ENCODE peak calls at places on chromosome 6, in nine cellular contexts. One of them, this sample, is unnamed.

GRCh38 chr6:98539669-98540207 is 294.6 kb upstream of the POU3F2 start:
- DNase-seq in activated CD4-positive, alpha-beta T cell treated with anti-CD3 and anti-CD28 coated beads, Interleukin-2, amount 10 ng/mL, durations not matched to agents 7 days and 5 days: no peak
- DNase-seq in cerebellum: no peak
- DNase-seq in SW480: peak; percentile 28
- DNase-seq in T-helper 17 cell: no peak
- DNase-seq in HS-5: no peak
- DNase-seq in NCI-H1436: no peak
- DNase-seq in smooth muscle cell of the brain vasculature: no peak
- DNase-seq in activated T-cell treated with anti-CD3 and anti-CD28 coated beads, Interleukin-2, amount 50 U/mL, for 4 hours: no peak
- DNase-seq in this sample: no peak

GRCh38 chr6:52645976-52646375 is 24.9 kb upstream of the TMEM14A start:
- DNase-seq in activated CD4-positive, alpha-beta T cell treated with anti-CD3 and anti-CD28 coated beads, Interleukin-2, amount 10 ng/mL, durations not matched to agents 7 days and 5 days: no peak
- DNase-seq in cerebellum: no peak
- DNase-seq in SW480: no peak
- DNase-seq in T-helper 17 cell: no peak
- DNase-seq in HS-5: no peak
- DNase-seq in NCI-H1436: no peak
- DNase-seq in smooth muscle cell of the brain vasculature: no peak
- DNase-seq in activated T-cell treated with anti-CD3 and anti-CD28 coated beads, Interleukin-2, amount 50 U/mL, for 4 hours: no peak
- DNase-seq in this sample: no peak

GRCh38 chr6:165676435-165677068 is 13.5 kb upstream of the PDE10A start:
- DNase-seq in activated CD4-positive, alpha-beta T cell treated with anti-CD3 and anti-CD28 coated beads, Interleukin-2, amount 10 ng/mL, durations not matched to agents 7 days and 5 days: no peak
- DNase-seq in cerebellum: no peak
- DNase-seq in SW480: no peak
- DNase-seq in T-helper 17 cell: no peak
- DNase-seq in HS-5: no peak
- DNase-seq in NCI-H1436: no peak
- DNase-seq in smooth muscle cell of the brain vasculature: no peak
- DNase-seq in activated T-cell treated with anti-CD3 and anti-CD28 coated beads, Interleukin-2, amount 50 U/mL, for 4 hours: no peak
- DNase-seq in this sample: no peak

GRCh38 chr6:158026901-158027589 is 45.4 kb downstream of the SYNJ2 start:
- DNase-seq in activated CD4-positive, alpha-beta T cell treated with anti-CD3 and anti-CD28 coated beads, Interleukin-2, amount 10 ng/mL, durations not matched to agents 7 days and 5 days: no peak
- DNase-seq in cerebellum: no peak
- DNase-seq in SW480: no peak
- DNase-seq in T-helper 17 cell: no peak
- DNase-seq in HS-5: no peak
- DNase-seq in NCI-H1436: no peak
- DNase-seq in smooth muscle cell of the brain vasculature: no peak
- DNase-seq in activated T-cell treated with anti-CD3 and anti-CD28 coated beads, Interleukin-2, amount 50 U/mL, for 4 hours: no peak
- DNase-seq in this sample: no peak

GRCh38 chr6:30841644-30842504 is 42.4 kb upstream of the DDR1 start:
- DNase-seq in activated CD4-positive, alpha-beta T cell treated with anti-CD3 and anti-CD28 coated beads, Interleukin-2, amount 10 ng/mL, durations not matched to agents 7 days and 5 days: no peak
- DNase-seq in cerebellum: no peak
- DNase-seq in SW480: peak; percentile 57
- DNase-seq in T-helper 17 cell: no peak
- DNase-seq in HS-5: no peak
- DNase-seq in NCI-H1436: no peak
- DNase-seq in smooth muscle cell of the brain vasculature: no peak
- DNase-seq in activated T-cell treated with anti-CD3 and anti-CD28 coated beads, Interleukin-2, amount 50 U/mL, for 4 hours: no peak
- DNase-seq in this sample: no peak

GRCh38 chr6:35449287-35449881 is 2.8 kb upstream of the FANCE start:
- DNase-seq in activated CD4-positive, alpha-beta T cell treated with anti-CD3 and anti-CD28 coated beads, Interleukin-2, amount 10 ng/mL, durations not matched to agents 7 days and 5 days: peak; percentile 56
- DNase-seq in cerebellum: peak; percentile 91
- DNase-seq in SW480: peak; percentile 78
- DNase-seq in T-helper 17 cell: peak; percentile 15
- DNase-seq in HS-5: no peak
- DNase-seq in NCI-H1436: peak; percentile 65
- DNase-seq in smooth muscle cell of the brain vasculature: no peak
- DNase-seq in activated T-cell treated with anti-CD3 and anti-CD28 coated beads, Interleukin-2, amount 50 U/mL, for 4 hours: peak; percentile 11
- DNase-seq in this sample: peak; percentile 59

GRCh38 chr6:4447646-4448315 is 312.4 kb upstream of the ECI2 start:
- DNase-seq in activated CD4-positive, alpha-beta T cell treated with anti-CD3 and anti-CD28 coated beads, Interleukin-2, amount 10 ng/mL, durations not matched to agents 7 days and 5 days: no peak
- DNase-seq in cerebellum: no peak
- DNase-seq in SW480: no peak
- DNase-seq in T-helper 17 cell: no peak
- DNase-seq in HS-5: no peak
- DNase-seq in NCI-H1436: no peak
- DNase-seq in smooth muscle cell of the brain vasculature: no peak
- DNase-seq in activated T-cell treated with anti-CD3 and anti-CD28 coated beads, Interleukin-2, amount 50 U/mL, for 4 hours: no peak
- DNase-seq in this sample: no peak

GRCh38 chr6:126607281-126607680 is 267.4 kb downstream of the CENPW start:
- DNase-seq in activated CD4-positive, alpha-beta T cell treated with anti-CD3 and anti-CD28 coated beads, Interleukin-2, amount 10 ng/mL, durations not matched to agents 7 days and 5 days: no peak
- DNase-seq in cerebellum: no peak
- DNase-seq in SW480: no peak
- DNase-seq in T-helper 17 cell: no peak
- DNase-seq in HS-5: no peak
- DNase-seq in NCI-H1436: no peak
- DNase-seq in smooth muscle cell of the brain vasculature: no peak
- DNase-seq in activated T-cell treated with anti-CD3 and anti-CD28 coated beads, Interleukin-2, amount 50 U/mL, for 4 hours: no peak
- DNase-seq in this sample: no peak

GRCh38 chr6:30067460-30068139 is 602 bp downstream of the PPP1R11 start:
- DNase-seq in activated CD4-positive, alpha-beta T cell treated with anti-CD3 and anti-CD28 coated beads, Interleukin-2, amount 10 ng/mL, durations not matched to agents 7 days and 5 days: no peak
- DNase-seq in cerebellum: no peak
- DNase-seq in SW480: no peak
- DNase-seq in T-helper 17 cell: no peak
- DNase-seq in HS-5: no peak
- DNase-seq in NCI-H1436: no peak
- DNase-seq in smooth muscle cell of the brain vasculature: no peak
- DNase-seq in activated T-cell treated with anti-CD3 and anti-CD28 coated beads, Interleukin-2, amount 50 U/mL, for 4 hours: no peak
- DNase-seq in this sample: no peak

GRCh38 chr6:27268803-27269202 is 21.3 kb downstream of the PRSS16 start:
- DNase-seq in activated CD4-positive, alpha-beta T cell treated with anti-CD3 and anti-CD28 coated beads, Interleukin-2, amount 10 ng/mL, durations not matched to agents 7 days and 5 days: no peak
- DNase-seq in cerebellum: no peak
- DNase-seq in SW480: no peak
- DNase-seq in T-helper 17 cell: no peak
- DNase-seq in HS-5: no peak
- DNase-seq in NCI-H1436: no peak
- DNase-seq in smooth muscle cell of the brain vasculature: no peak
- DNase-seq in activated T-cell treated with anti-CD3 and anti-CD28 coated beads, Interleukin-2, amount 50 U/mL, for 4 hours: no peak
- DNase-seq in this sample: no peak

GRCh38 chr6:30835576-30835975 is 48.7 kb upstream of the DDR1 start:
- DNase-seq in activated CD4-positive, alpha-beta T cell treated with anti-CD3 and anti-CD28 coated beads, Interleukin-2, amount 10 ng/mL, durations not matched to agents 7 days and 5 days: no peak
- DNase-seq in cerebellum: no peak
- DNase-seq in SW480: no peak
- DNase-seq in T-helper 17 cell: no peak
- DNase-seq in HS-5: no peak
- DNase-seq in NCI-H1436: no peak
- DNase-seq in smooth muscle cell of the brain vasculature: no peak
- DNase-seq in activated T-cell treated with anti-CD3 and anti-CD28 coated beads, Interleukin-2, amount 50 U/mL, for 4 hours: no peak
- DNase-seq in this sample: no peak

GRCh38 chr6:161696828-161697227 is 423.0 kb upstream of the AGPAT4 start:
- DNase-seq in activated CD4-positive, alpha-beta T cell treated with anti-CD3 and anti-CD28 coated beads, Interleukin-2, amount 10 ng/mL, durations not matched to agents 7 days and 5 days: no peak
- DNase-seq in cerebellum: no peak
- DNase-seq in SW480: no peak
- DNase-seq in T-helper 17 cell: no peak
- DNase-seq in HS-5: no peak
- DNase-seq in NCI-H1436: no peak
- DNase-seq in smooth muscle cell of the brain vasculature: no peak
- DNase-seq in activated T-cell treated with anti-CD3 and anti-CD28 coated beads, Interleukin-2, amount 50 U/mL, for 4 hours: no peak
- DNase-seq in this sample: no peak

GRCh38 chr6:158040051-158040803 is 58.6 kb downstream of the SYNJ2 start:
- DNase-seq in activated CD4-positive, alpha-beta T cell treated with anti-CD3 and anti-CD28 coated beads, Interleukin-2, amount 10 ng/mL, durations not matched to agents 7 days and 5 days: no peak
- DNase-seq in cerebellum: no peak
- DNase-seq in SW480: peak; percentile 69
- DNase-seq in T-helper 17 cell: no peak
- DNase-seq in HS-5: peak; percentile 95
- DNase-seq in NCI-H1436: no peak
- DNase-seq in smooth muscle cell of the brain vasculature: no peak
- DNase-seq in activated T-cell treated with anti-CD3 and anti-CD28 coated beads, Interleukin-2, amount 50 U/mL, for 4 hours: peak; percentile 28
- DNase-seq in this sample: no peak

GRCh38 chr6:110618591-110619267 is 142.3 kb upstream of the SLC22A16 start:
- DNase-seq in activated CD4-positive, alpha-beta T cell treated with anti-CD3 and anti-CD28 coated beads, Interleukin-2, amount 10 ng/mL, durations not matched to agents 7 days and 5 days: no peak
- DNase-seq in cerebellum: no peak
- DNase-seq in SW480: no peak
- DNase-seq in T-helper 17 cell: no peak
- DNase-seq in HS-5: no peak
- DNase-seq in NCI-H1436: no peak
- DNase-seq in smooth muscle cell of the brain vasculature: no peak
- DNase-seq in activated T-cell treated with anti-CD3 and anti-CD28 coated beads, Interleukin-2, amount 50 U/mL, for 4 hours: no peak
- DNase-seq in this sample: no peak

GRCh38 chr6:118774596-118774995 is 119.4 kb upstream of the ASF1A start:
- DNase-seq in activated CD4-positive, alpha-beta T cell treated with anti-CD3 and anti-CD28 coated beads, Interleukin-2, amount 10 ng/mL, durations not matched to agents 7 days and 5 days: no peak
- DNase-seq in cerebellum: no peak
- DNase-seq in SW480: no peak
- DNase-seq in T-helper 17 cell: no peak
- DNase-seq in HS-5: no peak
- DNase-seq in NCI-H1436: no peak
- DNase-seq in smooth muscle cell of the brain vasculature: no peak
- DNase-seq in activated T-cell treated with anti-CD3 and anti-CD28 coated beads, Interleukin-2, amount 50 U/mL, for 4 hours: no peak
- DNase-seq in this sample: no peak

GRCh38 chr6:56814802-56815201 is 140.1 kb upstream of the BEND6 start:
- DNase-seq in activated CD4-positive, alpha-beta T cell treated with anti-CD3 and anti-CD28 coated beads, Interleukin-2, amount 10 ng/mL, durations not matched to agents 7 days and 5 days: no peak
- DNase-seq in cerebellum: no peak
- DNase-seq in SW480: no peak
- DNase-seq in T-helper 17 cell: no peak
- DNase-seq in HS-5: no peak
- DNase-seq in NCI-H1436: no peak
- DNase-seq in smooth muscle cell of the brain vasculature: no peak
- DNase-seq in activated T-cell treated with anti-CD3 and anti-CD28 coated beads, Interleukin-2, amount 50 U/mL, for 4 hours: no peak
- DNase-seq in this sample: no peak

GRCh38 chr6:157022022-157022740 is 245.0 kb downstream of the ARID1B start:
- DNase-seq in activated CD4-positive, alpha-beta T cell treated with anti-CD3 and anti-CD28 coated beads, Interleukin-2, amount 10 ng/mL, durations not matched to agents 7 days and 5 days: peak; percentile 78
- DNase-seq in cerebellum: peak; percentile 96
- DNase-seq in SW480: peak; percentile 67
- DNase-seq in T-helper 17 cell: peak; percentile 81
- DNase-seq in HS-5: peak; percentile 57
- DNase-seq in NCI-H1436: peak; percentile 82
- DNase-seq in smooth muscle cell of the brain vasculature: no peak
- DNase-seq in activated T-cell treated with anti-CD3 and anti-CD28 coated beads, Interleukin-2, amount 50 U/mL, for 4 hours: peak; percentile 83
- DNase-seq in this sample: no peak

GRCh38 chr6:45677381-45677992 is 299.8 kb upstream of the SUPT3H start:
- DNase-seq in activated CD4-positive, alpha-beta T cell treated with anti-CD3 and anti-CD28 coated beads, Interleukin-2, amount 10 ng/mL, durations not matched to agents 7 days and 5 days: peak; percentile 68
- DNase-seq in cerebellum: no peak
- DNase-seq in SW480: no peak
- DNase-seq in T-helper 17 cell: no peak
- DNase-seq in HS-5: no peak
- DNase-seq in NCI-H1436: no peak
- DNase-seq in smooth muscle cell of the brain vasculature: no peak
- DNase-seq in activated T-cell treated with anti-CD3 and anti-CD28 coated beads, Interleukin-2, amount 50 U/mL, for 4 hours: no peak
- DNase-seq in this sample: no peak

GRCh38 chr6:106223300-106223930 is 102.1 kb downstream of the ATG5 start:
- DNase-seq in activated CD4-positive, alpha-beta T cell treated with anti-CD3 and anti-CD28 coated beads, Interleukin-2, amount 10 ng/mL, durations not matched to agents 7 days and 5 days: peak; percentile 83
- DNase-seq in cerebellum: peak; percentile 44
- DNase-seq in SW480: peak; percentile 56
- DNase-seq in T-helper 17 cell: peak; percentile 38
- DNase-seq in HS-5: peak; percentile 37
- DNase-seq in NCI-H1436: peak; percentile 58
- DNase-seq in smooth muscle cell of the brain vasculature: peak; percentile 72
- DNase-seq in activated T-cell treated with anti-CD3 and anti-CD28 coated beads, Interleukin-2, amount 50 U/mL, for 4 hours: peak; percentile 71
- DNase-seq in this sample: peak; percentile 25

GRCh38 chr6:36028088-36028886 is 679 bp downstream of the MAPK14 start:
- DNase-seq in activated CD4-positive, alpha-beta T cell treated with anti-CD3 and anti-CD28 coated beads, Interleukin-2, amount 10 ng/mL, durations not matched to agents 7 days and 5 days: peak; percentile 52
- DNase-seq in cerebellum: peak; percentile 23
- DNase-seq in SW480: peak; percentile 36
- DNase-seq in T-helper 17 cell: peak; percentile 35
- DNase-seq in HS-5: peak; percentile 1
- DNase-seq in NCI-H1436: no peak
- DNase-seq in smooth muscle cell of the brain vasculature: no peak
- DNase-seq in activated T-cell treated with anti-CD3 and anti-CD28 coated beads, Interleukin-2, amount 50 U/mL, for 4 hours: peak; percentile 29
- DNase-seq in this sample: no peak

GRCh38 chr6:92110390-92110789 is 1309.0 kb downstream of the EPHA7 start:
- DNase-seq in activated CD4-positive, alpha-beta T cell treated with anti-CD3 and anti-CD28 coated beads, Interleukin-2, amount 10 ng/mL, durations not matched to agents 7 days and 5 days: no peak
- DNase-seq in cerebellum: no peak
- DNase-seq in SW480: peak; percentile 41
- DNase-seq in T-helper 17 cell: no peak
- DNase-seq in HS-5: no peak
- DNase-seq in NCI-H1436: peak; percentile 81
- DNase-seq in smooth muscle cell of the brain vasculature: no peak
- DNase-seq in activated T-cell treated with anti-CD3 and anti-CD28 coated beads, Interleukin-2, amount 50 U/mL, for 4 hours: no peak
- DNase-seq in this sample: peak; percentile 4

GRCh38 chr6:155185544-155185943 is 78.3 kb upstream of the CLDN20 start:
- DNase-seq in activated CD4-positive, alpha-beta T cell treated with anti-CD3 and anti-CD28 coated beads, Interleukin-2, amount 10 ng/mL, durations not matched to agents 7 days and 5 days: no peak
- DNase-seq in cerebellum: no peak
- DNase-seq in SW480: peak; percentile 53
- DNase-seq in T-helper 17 cell: no peak
- DNase-seq in HS-5: no peak
- DNase-seq in NCI-H1436: no peak
- DNase-seq in smooth muscle cell of the brain vasculature: no peak
- DNase-seq in activated T-cell treated with anti-CD3 and anti-CD28 coated beads, Interleukin-2, amount 50 U/mL, for 4 hours: no peak
- DNase-seq in this sample: no peak

GRCh38 chr6:79777713-79778579 is 146.8 kb downstream of the SH3BGRL2 start:
- DNase-seq in activated CD4-positive, alpha-beta T cell treated with anti-CD3 and anti-CD28 coated beads, Interleukin-2, amount 10 ng/mL, durations not matched to agents 7 days and 5 days: peak; percentile 83
- DNase-seq in cerebellum: peak; percentile 84
- DNase-seq in SW480: peak; percentile 42
- DNase-seq in T-helper 17 cell: peak; percentile 77
- DNase-seq in HS-5: peak; percentile 28
- DNase-seq in NCI-H1436: no peak
- DNase-seq in smooth muscle cell of the brain vasculature: peak; percentile 31
- DNase-seq in activated T-cell treated with anti-CD3 and anti-CD28 coated beads, Interleukin-2, amount 50 U/mL, for 4 hours: peak; percentile 89
- DNase-seq in this sample: no peak

GRCh38 chr6:133964052-133964451 is 11.0 kb downstream of the TBPL1 start:
- DNase-seq in activated CD4-positive, alpha-beta T cell treated with anti-CD3 and anti-CD28 coated beads, Interleukin-2, amount 10 ng/mL, durations not matched to agents 7 days and 5 days: no peak
- DNase-seq in cerebellum: no peak
- DNase-seq in SW480: no peak
- DNase-seq in T-helper 17 cell: no peak
- DNase-seq in HS-5: peak; percentile 88
- DNase-seq in NCI-H1436: no peak
- DNase-seq in smooth muscle cell of the brain vasculature: no peak
- DNase-seq in activated T-cell treated with anti-CD3 and anti-CD28 coated beads, Interleukin-2, amount 50 U/mL, for 4 hours: no peak
- DNase-seq in this sample: no peak

GRCh38 chr6:98841589-98842488 is 7.5 kb downstream of the POU3F2 start:
- DNase-seq in activated CD4-positive, alpha-beta T cell treated with anti-CD3 and anti-CD28 coated beads, Interleukin-2, amount 10 ng/mL, durations not matched to agents 7 days and 5 days: no peak
- DNase-seq in cerebellum: no peak
- DNase-seq in SW480: no peak
- DNase-seq in T-helper 17 cell: no peak
- DNase-seq in HS-5: no peak
- DNase-seq in NCI-H1436: no peak
- DNase-seq in smooth muscle cell of the brain vasculature: no peak
- DNase-seq in activated T-cell treated with anti-CD3 and anti-CD28 coated beads, Interleukin-2, amount 50 U/mL, for 4 hours: no peak
- DNase-seq in this sample: no peak

GRCh38 chr6:56036911-56037310 is 161.5 kb upstream of the BMP5 start:
- DNase-seq in activated CD4-positive, alpha-beta T cell treated with anti-CD3 and anti-CD28 coated beads, Interleukin-2, amount 10 ng/mL, durations not matched to agents 7 days and 5 days: no peak
- DNase-seq in cerebellum: no peak
- DNase-seq in SW480: no peak
- DNase-seq in T-helper 17 cell: no peak
- DNase-seq in HS-5: no peak
- DNase-seq in NCI-H1436: no peak
- DNase-seq in smooth muscle cell of the brain vasculature: no peak
- DNase-seq in activated T-cell treated with anti-CD3 and anti-CD28 coated beads, Interleukin-2, amount 50 U/mL, for 4 hours: no peak
- DNase-seq in this sample: no peak

GRCh38 chr6:90338409-90338808 is 41.8 kb upstream of the BACH2 start:
- DNase-seq in activated CD4-positive, alpha-beta T cell treated with anti-CD3 and anti-CD28 coated beads, Interleukin-2, amount 10 ng/mL, durations not matched to agents 7 days and 5 days: no peak
- DNase-seq in cerebellum: no peak
- DNase-seq in SW480: no peak
- DNase-seq in T-helper 17 cell: no peak
- DNase-seq in HS-5: peak; percentile 49
- DNase-seq in NCI-H1436: no peak
- DNase-seq in smooth muscle cell of the brain vasculature: no peak
- DNase-seq in activated T-cell treated with anti-CD3 and anti-CD28 coated beads, Interleukin-2, amount 50 U/mL, for 4 hours: no peak
- DNase-seq in this sample: no peak

GRCh38 chr6:48184644-48185043 is 73.6 kb upstream of the PTCHD4 start:
- DNase-seq in activated CD4-positive, alpha-beta T cell treated with anti-CD3 and anti-CD28 coated beads, Interleukin-2, amount 10 ng/mL, durations not matched to agents 7 days and 5 days: no peak
- DNase-seq in cerebellum: no peak
- DNase-seq in SW480: no peak
- DNase-seq in T-helper 17 cell: no peak
- DNase-seq in HS-5: no peak
- DNase-seq in NCI-H1436: no peak
- DNase-seq in smooth muscle cell of the brain vasculature: no peak
- DNase-seq in activated T-cell treated with anti-CD3 and anti-CD28 coated beads, Interleukin-2, amount 50 U/mL, for 4 hours: no peak
- DNase-seq in this sample: no peak

GRCh38 chr6:139296927-139297326 is 5.1 kb upstream of the TXLNB start:
- DNase-seq in activated CD4-positive, alpha-beta T cell treated with anti-CD3 and anti-CD28 coated beads, Interleukin-2, amount 10 ng/mL, durations not matched to agents 7 days and 5 days: no peak
- DNase-seq in cerebellum: no peak
- DNase-seq in SW480: peak; percentile 5
- DNase-seq in T-helper 17 cell: no peak
- DNase-seq in HS-5: peak; percentile 43
- DNase-seq in NCI-H1436: no peak
- DNase-seq in smooth muscle cell of the brain vasculature: no peak
- DNase-seq in activated T-cell treated with anti-CD3 and anti-CD28 coated beads, Interleukin-2, amount 50 U/mL, for 4 hours: no peak
- DNase-seq in this sample: no peak

GRCh38 chr6:120652506-120652905 is 681.8 kb downstream of the TBC1D32 start:
- DNase-seq in activated CD4-positive, alpha-beta T cell treated with anti-CD3 and anti-CD28 coated beads, Interleukin-2, amount 10 ng/mL, durations not matched to agents 7 days and 5 days: no peak
- DNase-seq in cerebellum: no peak
- DNase-seq in SW480: no peak
- DNase-seq in T-helper 17 cell: no peak
- DNase-seq in HS-5: no peak
- DNase-seq in NCI-H1436: no peak
- DNase-seq in smooth muscle cell of the brain vasculature: no peak
- DNase-seq in activated T-cell treated with anti-CD3 and anti-CD28 coated beads, Interleukin-2, amount 50 U/mL, for 4 hours: no peak
- DNase-seq in this sample: no peak

GRCh38 chr6:7640607-7641577 is 50.9 kb downstream of the SNRNP48 start:
- DNase-seq in activated CD4-positive, alpha-beta T cell treated with anti-CD3 and anti-CD28 coated beads, Interleukin-2, amount 10 ng/mL, durations not matched to agents 7 days and 5 days: no peak
- DNase-seq in cerebellum: no peak
- DNase-seq in SW480: peak; percentile 17
- DNase-seq in T-helper 17 cell: no peak
- DNase-seq in HS-5: peak; percentile 66
- DNase-seq in NCI-H1436: no peak
- DNase-seq in smooth muscle cell of the brain vasculature: no peak
- DNase-seq in activated T-cell treated with anti-CD3 and anti-CD28 coated beads, Interleukin-2, amount 50 U/mL, for 4 hours: no peak
- DNase-seq in this sample: no peak